ENCODE peak calls at places on chromosomes 5 and 9, in four cellular contexts. Z, Q, T and V are unnamed samples.

GRCh38 chr5:172918421-172919371 is 40.5 kb upstream of the RPL26L1 start:
- DNase-seq in Z (no peak), Q (no peak), T (no peak), V (no peak)

GRCh38 chr9:35745569-35745968 is 3.5 kb downstream of the GBA2 start:
- DNase-seq in Z (no peak), Q (no peak), T (no peak), V (no peak)

GRCh38 chr5:64318175-64318574 is 152.5 kb downstream of the RNF180 start:
- DNase-seq in Z (no peak), Q (no peak), T (no peak), V (peak)

GRCh38 chr9:129023036-129023907 is 4.9 kb downstream of the SH3GLB2 start:
- DNase-seq in Z (peak), Q (no peak), T (peak), V (no peak)

GRCh38 chr5:457195-457961 is 14.4 kb downstream of the EXOC3 start:
- DNase-seq in Z (no peak), Q (no peak), T (no peak), V (no peak)

GRCh38 chr9:130053109-130053503 is 600 bp upstream of the GPR107 start:
- DNase-seq in Z (no peak), Q (no peak), T (no peak), V (no peak)

GRCh38 chr5:35856186-35857003 is at the start of gene IL7R:
- DNase-seq in Z (peak), Q (no peak), T (no peak), V (peak)

GRCh38 chr5:54663876-54664275 is 146.3 kb downstream of the SNX18 start:
- DNase-seq in Z (peak), Q (no peak), T (no peak), V (no peak)

GRCh38 chr9:93958875-93959682 is 3.9 kb upstream of the BARX1 start:
- DNase-seq in Z (peak), Q (no peak), T (no peak), V (peak)

GRCh38 chr5:160524827-160525226 is 103.2 kb downstream of the PTTG1 start:
- DNase-seq in Z (no peak), Q (no peak), T (no peak), V (no peak)

GRCh38 chr5:5264727-5265126 is 124.6 kb downstream of the ADAMTS16 start:
- DNase-seq in Z (no peak), Q (no peak), T (no peak), V (no peak)

GRCh38 chr5:55856511-55857246 is 5.5 kb downstream of the IL31RA start:
- DNase-seq in Z (no peak), Q (no peak), T (no peak), V (peak)

GRCh38 chr5:116566251-116566650 is 8.4 kb downstream of the SEMA6A start:
- DNase-seq in Z (no peak), Q (no peak), T (no peak), V (no peak)

GRCh38 chr5:140996055-140996454 is 29.8 kb downstream of the PCDHAC2 start:
- DNase-seq in Z (no peak), Q (no peak), T (no peak), V (no peak)

GRCh38 chr5:32283539-32284377 is 29.0 kb downstream of the MTMR12 start:
- DNase-seq in Z (peak), Q (no peak), T (no peak), V (peak)

GRCh38 chr5:75566710-75567309 is 44.4 kb upstream of the ANKDD1B start:
- DNase-seq in Z (peak), Q (peak), T (peak), V (peak)

GRCh38 chr5:38434981-38435710 is 121.3 kb downstream of the LIFR start:
- DNase-seq in Z (peak), Q (no peak), T (no peak), V (no peak)

GRCh38 chr5:367358-368130 is 46.0 kb downstream of the AHRR start:
- DNase-seq in Z (no peak), Q (no peak), T (no peak), V (no peak)

GRCh38 chr5:150599917-150600511 is 40.4 kb upstream of the SYNPO start:
- DNase-seq in Z (peak), Q (no peak), T (no peak), V (peak)

GRCh38 chr5:10262121-10262774 is 12.2 kb downstream of the CCT5 start:
- DNase-seq in Z (no peak), Q (no peak), T (no peak), V (no peak)

GRCh38 chr9:80811662-80812061 is 877.7 kb downstream of the TLE1 start:
- DNase-seq in Z (no peak), Q (no peak), T (no peak), V (no peak)

GRCh38 chr5:179407191-179408175 is 62.2 kb upstream of the ADAMTS2 start:
- DNase-seq in Z (no peak), Q (no peak), T (no peak), V (no peak)

GRCh38 chr9:76456202-76456926 is 2.6 kb upstream of the GCNT1 start:
- DNase-seq in Z (peak), Q (no peak), T (peak), V (peak)

GRCh38 chr9:134943836-134944235 is 26.1 kb upstream of the FCN1 start:
- DNase-seq in Z (no peak), Q (no peak), T (no peak), V (no peak)
- H3K27ac ChIP-seq in Z (no peak), Q (no peak), T (no peak), V (no peak)

DNA sequence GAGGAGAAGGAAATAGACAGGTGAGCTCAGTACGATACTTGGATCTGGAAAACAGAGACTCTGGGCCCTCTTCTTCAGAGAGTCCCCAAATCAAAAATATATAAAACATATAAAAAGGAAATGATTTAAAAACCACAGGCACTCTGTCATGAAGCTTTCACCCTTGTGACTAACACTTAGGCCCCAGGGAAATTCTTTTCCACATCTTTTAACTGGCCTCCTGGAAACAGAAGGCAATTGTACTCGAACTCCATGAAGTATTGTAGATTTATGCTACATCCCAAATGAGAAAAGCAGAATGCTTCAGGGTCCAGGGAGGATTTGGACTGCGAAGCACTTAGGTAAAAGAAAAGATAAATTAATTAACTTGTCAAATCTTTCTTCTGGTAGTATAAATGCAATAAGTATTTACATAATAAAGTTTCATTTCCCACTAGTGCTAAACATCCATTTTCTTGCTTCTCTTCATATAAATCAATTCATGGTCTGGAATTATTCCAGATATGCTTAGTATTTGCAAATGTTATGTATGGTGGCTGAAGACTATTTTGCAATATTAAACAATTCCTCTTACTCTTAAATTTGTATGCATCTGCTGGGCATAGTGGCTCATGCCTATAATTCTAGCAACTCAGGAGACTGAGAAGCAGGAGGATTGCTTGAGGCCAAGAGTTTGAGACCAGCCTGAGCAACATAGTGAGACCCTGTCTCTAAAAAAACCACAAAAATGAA is 64.8 kb upstream of the ELL2 start:
- DNase-seq in Z (peak), Q (no peak), T (no peak), V (no peak)
- TF ChIP-seq FOS in Z (no peak), Q (no peak), T (no peak), V (no peak)

DNA sequence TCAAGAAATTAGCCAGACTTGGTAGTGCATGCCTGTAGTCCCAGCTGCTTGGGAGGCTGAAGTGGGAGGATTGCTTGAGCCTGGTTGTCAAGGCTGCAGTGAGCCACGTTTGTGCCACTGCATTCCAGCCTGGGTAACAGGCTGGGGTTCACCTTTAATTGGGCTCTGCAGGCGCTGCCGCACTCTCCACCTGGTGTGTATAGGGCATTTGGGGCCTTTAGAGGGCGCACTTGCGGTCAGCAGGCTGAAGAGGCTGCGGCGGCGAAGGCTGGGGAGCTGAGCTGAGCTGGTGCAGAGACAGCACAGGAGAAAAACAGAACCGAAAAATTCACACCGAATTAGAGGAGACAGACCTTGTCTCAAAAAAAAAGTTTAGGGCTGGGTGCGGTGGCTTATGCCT is 31.2 kb downstream of the CDK7 start:
- DNase-seq in Z (no peak), Q (no peak), T (peak), V (no peak)
- TF ChIP-seq CTCF in Z (peak), Q (peak), T (peak), V (peak)

GRCh38 chr9:127353882-127354281 is 43.1 kb upstream of the SLC2A8 start:
- DNase-seq in Z (no peak), Q (no peak), T (no peak), V (no peak)
- H3K27ac ChIP-seq in Z (no peak), Q (no peak), T (no peak), V (no peak)

GRCh38 chr9:79579624-79580023 is 7.9 kb downstream of the TLE4 start:
- DNase-seq in Z (no peak), Q (no peak), T (no peak), V (no peak)
- TF ChIP-seq FOS in Z (no peak), Q (no peak), T (no peak), V (no peak)